ENCODE peak calls at places on chromosomes 7 and 10, in five cellular contexts. H is fibroblast of lung, Z is A549, V is hepatocyte, C is DND-41. D is an unnamed sample.

GRCh38 chr10:12504176-12504575 is 154.8 kb downstream of the CAMK1D start:
- DNase-seq in H (no peak), Z (no peak), V (no peak), C (no peak), D (no peak)

GRCh38 chr10:11700539-11700938 is 41.6 kb upstream of the ECHDC3 start:
- DNase-seq in H (no peak), Z (no peak), V (no peak), C (no peak), D (no peak)

GRCh38 chr10:44069573-44069972 is 315.3 kb downstream of the CXCL12 start:
- DNase-seq in H (peak), Z (no peak), V (no peak), C (no peak), D (no peak)

GRCh38 chr10:58477902-58478301 is 34.8 kb upstream of the BICC1 start:
- DNase-seq in H (no peak), Z (no peak), V (no peak), C (no peak), D (no peak)

GRCh38 chr7:3095046-3095445 is 51.4 kb upstream of the CARD11 start:
- DNase-seq in H (no peak), Z (no peak), V (no peak), C (peak), D (no peak)

GRCh38 chr10:73837072-73837471 is 25.7 kb upstream of the NDST2 start:
- DNase-seq in H (peak), Z (no peak), V (no peak), C (no peak), D (peak)

GRCh38 chr10:3935933-3936359 is 150.9 kb upstream of the KLF6 start:
- DNase-seq in H (peak), Z (no peak), V (peak), C (no peak), D (peak)

GRCh38 chr10:23099816-23100215 is 4.4 kb downstream of the MSRB2 start:
- DNase-seq in H (peak), Z (no peak), V (peak), C (no peak), D (no peak)

GRCh38 chr7:37045786-37046185 is 321.5 kb upstream of the AOAH start:
- DNase-seq in H (no peak), Z (no peak), V (no peak), C (no peak), D (no peak)

GRCh38 chr10:45419673-45420020 is 45.6 kb downstream of the ALOX5 start:
- DNase-seq in H (no peak), Z (no peak), V (no peak), C (no peak), D (no peak)

GRCh38 chr7:22667562-22668239 is 59.3 kb upstream of the IL6 start:
- DNase-seq in H (peak), Z (peak), V (peak), C (no peak), D (peak)

GRCh38 chr10:97744405-97745035 is 7.6 kb downstream of the ZFYVE27 start:
- DNase-seq in H (no peak), Z (no peak), V (no peak), C (no peak), D (no peak)

GRCh38 chr10:75951627-75952026 is 520.2 kb downstream of the LRMDA start:
- DNase-seq in H (no peak), Z (no peak), V (no peak), C (no peak), D (no peak)

GRCh38 chr10:98313598-98313997 is 45.6 kb upstream of the LOXL4 start:
- DNase-seq in H (no peak), Z (no peak), V (no peak), C (no peak), D (no peak)

GRCh38 chr7:101428093-101428866 is 65.6 kb downstream of the COL26A1 start:
- DNase-seq in H (no peak), Z (no peak), V (no peak), C (no peak), D (no peak)

GRCh38 chr10:25125151-25125550 is 49.6 kb upstream of the GPR158 start:
- DNase-seq in H (no peak), Z (no peak), V (no peak), C (no peak), D (no peak)

GRCh38 chr7:150971242-150972048 is 6.7 kb downstream of the KCNH2 start:
- DNase-seq in H (no peak), Z (no peak), V (no peak), C (no peak), D (no peak)

GRCh38 chr7:115229401-115230083 is 307.6 kb downstream of the MDFIC start:
- DNase-seq in H (peak), Z (no peak), V (no peak), C (peak), D (no peak)

GRCh38 chr10:42754155-42755027 is 28.2 kb upstream of the BMS1 start:
- DNase-seq in H (peak), Z (peak), V (peak), C (no peak), D (peak)

GRCh38 chr7:45978731-45979211 is 57.7 kb upstream of the IGFBP3 start:
- DNase-seq in H (peak), Z (no peak), V (no peak), C (no peak), D (no peak)

GRCh38 chr10:22682237-22683192 is 31.9 kb downstream of the PIP4K2A start:
- DNase-seq in H (peak), Z (peak), V (no peak), C (peak), D (peak)

GRCh38 chr7:1642291-1642728 is 27.8 kb upstream of the ELFN1 start:
- DNase-seq in H (no peak), Z (no peak), V (no peak), C (no peak), D (no peak)

GRCh38 chr7:95540366-95540765 is 54.6 kb downstream of the ASB4 start:
- DNase-seq in H (no peak), Z (no peak), V (no peak), C (no peak), D (no peak)

GRCh38 chr10:102131286-102132170 is 1.3 kb upstream of the PPRC1 start:
- DNase-seq in H (peak), Z (no peak), V (no peak), C (no peak), D (peak)

GRCh38 chr10:95290446-95290800 is 380 bp downstream of the PDLIM1 start:
- DNase-seq in H (no peak), Z (no peak), V (peak), C (no peak), D (no peak)

GRCh38 chr10:12279281-12279680 is 70.1 kb upstream of the CAMK1D start:
- DNase-seq in H (peak), Z (no peak), V (no peak), C (no peak), D (peak)

GRCh38 chr7:2417981-2418481 is 14.6 kb downstream of the CHST12 start:
- DNase-seq in H (peak), Z (no peak), V (no peak), C (peak), D (no peak)

GRCh38 chr10:44921506-44921905 is 10.4 kb downstream of the TMEM72 start:
- DNase-seq in H (no peak), Z (no peak), V (no peak), C (no peak), D (no peak)

GRCh38 chr7:124489082-124489819 is 276.3 kb downstream of the GPR37 start:
- DNase-seq in H (no peak), Z (no peak), V (no peak), C (no peak), D (no peak)

GRCh38 chr10:5446390-5446926 is 34.1 kb downstream of the NET1 start:
- DNase-seq in H (peak), Z (peak), V (peak), C (no peak), D (peak)

GRCh38 chr7:35985126-35985754 is 167.8 kb upstream of the EEPD1 start:
- DNase-seq in H (peak), Z (peak), V (peak), C (peak), D (peak)

GRCh38 chr7:127928222-127928621 is 103.0 kb downstream of the LRRC4 start:
- DNase-seq in H (no peak), Z (no peak), V (no peak), C (no peak), D (no peak)
- H3K4me2 ChIP-seq in H (no peak), Z (no peak), V (no peak), C (no peak), D (no peak)

DNA sequence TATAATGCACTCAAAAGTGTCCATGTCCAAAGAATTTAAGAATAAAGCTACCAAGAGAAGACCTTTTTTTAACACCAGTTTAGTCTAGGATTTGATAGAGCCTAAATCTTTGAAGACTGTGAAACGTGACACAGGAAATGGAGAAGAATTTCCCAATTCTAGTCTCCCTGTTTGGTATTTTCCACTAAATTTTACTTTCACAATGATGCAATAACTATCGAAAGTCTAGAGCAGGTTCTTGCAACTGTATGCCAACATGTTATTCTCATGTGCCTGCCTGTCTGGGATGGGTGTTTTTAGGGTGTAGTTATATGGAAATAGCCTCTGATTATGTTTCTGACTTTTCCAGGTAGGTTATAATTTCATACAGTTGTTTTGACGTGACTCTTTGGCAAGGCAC is 6.9 kb upstream of the MXI1 start:
- DNase-seq in H (no peak), Z (no peak), V (no peak), C (no peak), D (no peak)
- H3K4me2 ChIP-seq in H (no peak), Z (no peak), V (no peak), C (no peak), D (no peak)

GRCh38 chr10:133226251-133226808 is 3.7 kb upstream of the UTF1 start:
- DNase-seq in H (no peak), Z (no peak), V (no peak), C (no peak), D (no peak)
- H3K4me2 ChIP-seq in H (no peak), Z (no peak), V (no peak), C (no peak), D (no peak)

GRCh38 chr7:134300988-134301387 is 15.7 kb downstream of the SLC35B4 start:
- DNase-seq in H (no peak), Z (no peak), V (no peak), C (no peak), D (no peak)
- H3K4me2 ChIP-seq in H (no peak), Z (no peak), V (no peak), C (no peak), D (no peak)